ENCODE peak calls at places on chromosomes 7 and 10, in seven cellular contexts. Z, H, Y, O, E, R and J are unnamed samples. For H3K4me1, the result is how much of the 10 kb centered on the place peaks cover.

GRCh38 chr10:77416327-77417135 is 221.1 kb downstream of the KCNMA1 start:
- DNase-seq in Z (no peak), H (no peak), Y (peak), O (peak), E (no peak), R (no peak), J (no peak)

GRCh38 chr7:28297821-28298439 is 114.4 kb upstream of the CREB5 start:
- DNase-seq in Z (no peak), H (no peak), Y (no peak), O (no peak), E (no peak), R (no peak), J (no peak)

GRCh38 chr10:49410365-49411074 is 14.6 kb upstream of the DRGX start:
- DNase-seq in Z (no peak), H (peak), Y (peak), O (peak), E (no peak), R (peak), J (no peak)

GRCh38 chr7:141362580-141363435 is 188.4 kb upstream of the AGK start:
- DNase-seq in Z (no peak), H (peak), Y (peak), O (peak), E (no peak), R (no peak), J (peak)

GRCh38 chr10:129929343-129930297 is 34.5 kb downstream of the EBF3 start:
- DNase-seq in Z (peak), H (peak), Y (no peak), O (no peak), E (no peak), R (no peak), J (no peak)

GRCh38 chr7:127392182-127392565 is 334 bp downstream of the ZNF800 start:
- DNase-seq in Z (peak), H (peak), Y (peak), O (peak), E (peak), R (peak), J (peak)

GRCh38 chr10:70582793-70583700 is 19.5 kb downstream of the PRF1 start:
- DNase-seq in Z (no peak), H (no peak), Y (no peak), O (peak), E (no peak), R (no peak), J (no peak)

GRCh38 chr7:12322287-12322902 is 81.3 kb downstream of the VWDE start:
- DNase-seq in Z (peak), H (no peak), Y (peak), O (no peak), E (no peak), R (no peak), J (peak)

GRCh38 chr7:99326408-99326782 is 697 bp downstream of the ARPC1A start:
- DNase-seq in Z (no peak), H (no peak), Y (no peak), O (no peak), E (no peak), R (no peak), J (peak)

GRCh38 chr7:138606251-138606650 is 94.9 kb downstream of the SVOPL start:
- DNase-seq in Z (no peak), H (no peak), Y (no peak), O (no peak), E (no peak), R (no peak), J (no peak)

GRCh38 chr7:64744680-64745079 is 49.5 kb upstream of the ZNF138 start:
- DNase-seq in Z (no peak), H (no peak), Y (no peak), O (no peak), E (no peak), R (no peak), J (no peak)

GRCh38 chr10:86169506-86170254 is 196.9 kb downstream of the GRID1 start:
- DNase-seq in Z (no peak), H (no peak), Y (no peak), O (no peak), E (no peak), R (no peak), J (no peak)

GRCh38 chr10:35781643-35782035 is 139.5 kb upstream of the FZD8 start:
- DNase-seq in Z (peak), H (no peak), Y (peak), O (no peak), E (no peak), R (no peak), J (no peak)

GRCh38 chr10:78688221-78688944 is 380.4 kb upstream of the ZMIZ1 start:
- DNase-seq in Z (no peak), H (no peak), Y (no peak), O (no peak), E (no peak), R (no peak), J (no peak)

GRCh38 chr7:94280836-94281235 is 113.9 kb upstream of the COL1A2 start:
- DNase-seq in Z (no peak), H (no peak), Y (no peak), O (no peak), E (no peak), R (no peak), J (no peak)

GRCh38 chr7:100570954-100571828 is 2.5 kb downstream of the SAP25 start:
- DNase-seq in Z (peak), H (no peak), Y (no peak), O (no peak), E (no peak), R (no peak), J (no peak)

GRCh38 chr10:23343591-23344225 is 889 bp downstream of the C10orf67 start:
- DNase-seq in Z (peak), H (peak), Y (peak), O (no peak), E (no peak), R (peak), J (no peak)

GRCh38 chr10:104614245-104614831 is 26.8 kb upstream of the SORCS3 start:
- DNase-seq in Z (peak), H (no peak), Y (peak), O (no peak), E (no peak), R (no peak), J (peak)

GRCh38 chr7:149125189-149125863 is 798 bp downstream of the ZNF425 start:
- DNase-seq in Z (peak), H (no peak), Y (no peak), O (no peak), E (no peak), R (no peak), J (peak)

GRCh38 chr7:137445998-137446397 is 102.5 kb upstream of the PTN start:
- DNase-seq in Z (no peak), H (no peak), Y (no peak), O (no peak), E (no peak), R (no peak), J (no peak)

GRCh38 chr10:25824050-25824449 is 110.0 kb upstream of the MYO3A start:
- DNase-seq in Z (peak), H (no peak), Y (no peak), O (no peak), E (no peak), R (no peak), J (no peak)

GRCh38 chr10:117553815-117554172 is 11.2 kb downstream of the EMX2 start:
- DNase-seq in Z (no peak), H (no peak), Y (no peak), O (no peak), E (no peak), R (no peak), J (no peak)

GRCh38 chr10:132412316-132413192 is 15.6 kb downstream of the PWWP2B start:
- DNase-seq in Z (no peak), H (no peak), Y (no peak), O (no peak), E (no peak), R (no peak), J (no peak)
- H3K27ac ChIP-seq in Z (no peak), H (peak), Y (no peak), O (no peak), E (no peak), R (peak), J (no peak)

DNA sequence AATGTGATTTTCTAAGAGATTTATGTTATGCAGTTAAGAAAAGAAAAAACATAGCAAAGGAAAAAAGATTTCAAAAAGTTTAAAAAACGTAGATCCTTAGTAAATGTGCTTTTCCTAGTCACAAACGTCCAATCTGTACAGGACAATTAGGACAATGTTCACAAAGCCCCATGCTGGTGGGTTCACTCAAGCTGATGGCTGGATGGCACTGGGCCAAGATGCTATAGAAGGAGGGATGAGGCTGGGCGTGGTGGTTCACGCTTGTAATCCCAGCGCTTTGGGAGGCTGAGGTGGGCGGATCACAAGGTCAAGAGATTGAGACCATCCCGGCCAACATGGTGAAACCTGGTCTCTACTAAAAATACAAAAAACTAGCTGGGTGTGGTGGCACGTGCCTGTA is 22.1 kb downstream of the SVIL start:
- DNase-seq in Z (no peak), H (no peak), Y (no peak), O (no peak), E (no peak), R (no peak), J (no peak)
- H3K4me1 ChIP-seq in Z (under half), H (half or more), Y (under half), O (under half), E (under half), R (under half), J (under half)

GRCh38 chr10:95785317-95785716 is 29.4 kb downstream of the ENTPD1 start:
- DNase-seq in Z (no peak), H (no peak), Y (no peak), O (no peak), E (no peak), R (no peak), J (no peak)

GRCh38 chr10:95788830-95789229 is 32.9 kb downstream of the ENTPD1 start:
- DNase-seq in Z (no peak), H (no peak), Y (no peak), O (no peak), E (no peak), R (no peak), J (no peak)

GRCh38 chr10:95785942-95786669 is 30.1 kb downstream of the ENTPD1 start:
- DNase-seq in Z (peak), H (no peak), Y (no peak), O (no peak), E (no peak), R (no peak), J (no peak)

GRCh38 chr10:95789928-95790327 is 34.0 kb downstream of the ENTPD1 start:
- DNase-seq in Z (no peak), H (no peak), Y (no peak), O (no peak), E (no peak), R (no peak), J (no peak)

GRCh38 chr10:95787447-95787846 is 31.5 kb downstream of the ENTPD1 start:
- DNase-seq in Z (no peak), H (no peak), Y (no peak), O (no peak), E (no peak), R (no peak), J (no peak)
- H3K27ac ChIP-seq in Z (no peak), H (no peak), Y (no peak), O (no peak), E (no peak), R (no peak), J (no peak)

GRCh38 chr10:680745-681144 is 8.7 kb downstream of the DIP2C start:
- DNase-seq in Z (no peak), H (no peak), Y (no peak), O (no peak), E (no peak), R (no peak), J (no peak)

GRCh38 chr10:682931-683447 is 6.5 kb downstream of the DIP2C start:
- DNase-seq in Z (no peak), H (no peak), Y (no peak), O (no peak), E (no peak), R (no peak), J (no peak)

GRCh38 chr10:683448-684071 is 5.9 kb downstream of the DIP2C start:
- DNase-seq in Z (no peak), H (no peak), Y (peak), O (peak), E (peak), R (no peak), J (no peak)

GRCh38 chr10:680146-680545 is 9.3 kb downstream of the DIP2C start:
- DNase-seq in Z (no peak), H (peak), Y (no peak), O (no peak), E (no peak), R (no peak), J (no peak)

DNA sequence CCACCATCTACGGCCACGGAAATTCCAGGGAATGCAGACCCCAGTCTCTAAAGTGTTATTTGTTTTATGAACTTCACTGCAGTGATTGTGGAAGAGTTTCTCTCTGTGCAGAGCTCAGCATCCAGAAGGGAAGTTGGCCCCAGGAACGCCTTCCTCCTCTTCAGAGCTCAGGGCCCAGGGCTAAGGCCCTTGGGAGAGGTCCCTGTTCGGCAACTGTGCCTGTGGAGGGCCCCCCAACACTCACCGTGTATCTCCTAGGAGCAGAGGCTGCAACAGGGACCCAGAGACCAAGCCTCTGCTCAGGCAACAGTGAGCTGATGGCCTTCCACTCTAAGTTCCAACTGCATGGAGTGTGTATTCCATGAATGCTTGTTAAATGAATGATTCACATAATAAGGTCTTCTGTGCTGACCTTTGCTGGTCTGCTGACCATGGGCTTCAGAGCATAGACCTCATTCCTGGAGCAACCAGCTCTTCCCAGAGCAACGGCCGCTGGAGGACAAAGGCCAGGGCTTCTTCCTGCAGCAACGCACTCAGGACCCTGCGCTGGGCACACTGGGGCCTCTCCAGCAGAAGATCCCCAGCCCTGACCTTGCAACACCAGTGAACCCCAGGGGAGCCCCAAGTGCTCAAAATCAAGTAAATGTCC is 7.7 kb downstream of the DIP2C start:
- DNase-seq in Z (no peak), H (no peak), Y (no peak), O (no peak), E (no peak), R (no peak), J (no peak)
- H3K4me1 ChIP-seq in Z (under half), H (half or more), Y (under half), O (under half), E (under half), R (under half), J (under half)

GRCh38 chr10:132589015-132589414 is 51.4 kb downstream of the INPP5A start:
- DNase-seq in Z (no peak), H (no peak), Y (no peak), O (no peak), E (no peak), R (no peak), J (no peak)

GRCh38 chr10:132589681-132590080 is 52.1 kb downstream of the INPP5A start:
- DNase-seq in Z (no peak), H (no peak), Y (no peak), O (no peak), E (no peak), R (no peak), J (no peak)

GRCh38 chr10:132587175-132587574 is 49.6 kb downstream of the INPP5A start:
- DNase-seq in Z (no peak), H (no peak), Y (no peak), O (no peak), E (no peak), R (no peak), J (no peak)

GRCh38 chr10:132586731-132587130 is 49.1 kb downstream of the INPP5A start:
- DNase-seq in Z (no peak), H (peak), Y (no peak), O (no peak), E (no peak), R (no peak), J (no peak)

DNA sequence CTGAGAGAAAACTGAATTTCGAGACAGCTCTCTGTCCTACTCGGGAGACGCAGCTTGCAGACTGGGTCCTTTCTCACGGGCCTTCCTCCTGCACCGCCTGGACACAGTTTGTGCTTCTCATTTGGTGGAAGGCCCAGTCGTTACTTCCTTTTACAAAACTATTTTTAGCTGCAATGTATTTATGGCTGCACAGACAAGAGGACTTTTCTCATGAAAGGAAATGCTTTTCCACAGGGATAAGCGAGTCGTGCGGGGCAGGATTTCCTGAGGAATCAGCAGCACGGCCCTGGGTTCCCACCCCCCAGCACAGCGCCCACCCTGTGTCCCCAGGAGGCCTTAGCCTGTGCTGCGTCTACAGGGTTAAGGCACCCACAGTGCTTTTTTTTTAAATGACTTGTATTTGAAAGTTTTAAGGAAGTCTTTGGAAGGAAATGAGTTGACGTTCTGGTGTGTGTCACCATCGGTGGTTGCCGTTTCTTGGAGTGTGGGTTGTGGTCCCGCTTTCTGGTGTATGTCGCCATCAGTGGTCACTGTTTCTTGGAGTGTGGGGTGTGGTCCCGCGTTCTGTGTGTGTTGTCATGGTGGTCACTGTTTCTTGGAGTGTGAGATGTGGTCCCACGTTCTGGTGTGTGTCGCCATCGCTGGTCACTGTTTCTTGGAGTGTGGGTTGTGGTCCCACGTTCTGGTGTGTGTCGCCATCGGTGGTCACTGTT is 50.9 kb downstream of the INPP5A start:
- DNase-seq in Z (no peak), H (peak), Y (no peak), O (no peak), E (no peak), R (no peak), J (no peak)
- H3K27ac ChIP-seq in Z (no peak), H (peak), Y (no peak), O (no peak), E (peak), R (peak), J (no peak)

GRCh38 chr7:117202511-117202910 is 120.3 kb downstream of the WNT2 start:
- DNase-seq in Z (no peak), H (no peak), Y (peak), O (no peak), E (no peak), R (no peak), J (no peak)
- H3K4me1 ChIP-seq in Z (under half), H (under half), Y (under half), O (under half), E (under half), R (under half), J (under half)